ENCODE peak calls at places on chromosome 10, in four cellular contexts. H, M, S and Z are unnamed samples. For H3K9me3, the result is how much of the 10 kb centered on the place peaks cover.

GRCh38 chr10:49571419-49571818 is 32.5 kb upstream of the ERCC6 start:
- DNase-seq in H (no peak), M (no peak), S (peak), Z (no peak)

GRCh38 chr10:87895430-87895829 is 32.0 kb downstream of the PTEN start:
- DNase-seq in H (no peak), M (no peak), S (no peak), Z (no peak)

GRCh38 chr10:78170026-78170475 is 136.4 kb downstream of the RPS24 start:
- DNase-seq in H (no peak), M (no peak), S (peak), Z (no peak)

GRCh38 chr10:73854310-73854709 is 20.0 kb downstream of the CAMK2G start:
- DNase-seq in H (peak), M (no peak), S (no peak), Z (no peak)

GRCh38 chr10:116254422-116255152 is 18.4 kb downstream of the GFRA1 start:
- DNase-seq in H (no peak), M (no peak), S (no peak), Z (no peak)

GRCh38 chr10:49375611-49376010 is 20.3 kb downstream of the DRGX start:
- DNase-seq in H (no peak), M (no peak), S (no peak), Z (no peak)

GRCh38 chr10:52621635-52622079 is 150.9 kb downstream of the MBL2 start:
- DNase-seq in H (no peak), M (no peak), S (no peak), Z (no peak)

GRCh38 chr10:124534231-124534798 is 72.7 kb downstream of the LHPP start:
- DNase-seq in H (peak), M (peak), S (no peak), Z (no peak)

GRCh38 chr10:118721005-118721876 is 33.5 kb downstream of the CACUL1 start:
- DNase-seq in H (peak), M (no peak), S (peak), Z (no peak)

GRCh38 chr10:50508315-50509051 is 115.3 kb downstream of the SGMS1 start:
- DNase-seq in H (no peak), M (no peak), S (no peak), Z (no peak)

GRCh38 chr10:75189266-75190096 is 21.1 kb upstream of the VDAC2 start:
- DNase-seq in H (no peak), M (peak), S (no peak), Z (no peak)

GRCh38 chr10:74753295-74754211 is 72.8 kb upstream of the KAT6B start:
- DNase-seq in H (peak), M (peak), S (peak), Z (no peak)

GRCh38 chr10:89295597-89295996 is 6.2 kb upstream of the IFIT2 start:
- DNase-seq in H (no peak), M (no peak), S (no peak), Z (no peak)

GRCh38 chr10:111126073-111126472 is 49.2 kb downstream of the ADRA2A start:
- DNase-seq in H (no peak), M (no peak), S (no peak), Z (no peak)

GRCh38 chr10:133176546-133176945 is 16.5 kb downstream of the KNDC1 start:
- DNase-seq in H (no peak), M (peak), S (no peak), Z (no peak)

GRCh38 chr10:133179651-133180050 is 19.6 kb downstream of the KNDC1 start:
- DNase-seq in H (no peak), M (no peak), S (no peak), Z (no peak)

GRCh38 chr10:133179128-133179520 is 19.1 kb downstream of the KNDC1 start:
- DNase-seq in H (no peak), M (no peak), S (no peak), Z (no peak)

GRCh38 chr10:133178357-133179127 is 18.5 kb downstream of the KNDC1 start:
- DNase-seq in H (no peak), M (no peak), S (no peak), Z (no peak)

GRCh38 chr10:133177380-133178157 is 17.6 kb downstream of the KNDC1 start:
- DNase-seq in H (no peak), M (no peak), S (no peak), Z (no peak)
- H3K9me3 ChIP-seq in H (under half), M (under half), S (under half), Z (under half)

GRCh38 chr10:7520496-7521485 is 110.0 kb upstream of the SFMBT2 start:
- DNase-seq in H (no peak), M (no peak), S (no peak), Z (no peak)

GRCh38 chr10:7513936-7514335 is 103.1 kb upstream of the SFMBT2 start:
- DNase-seq in H (no peak), M (no peak), S (no peak), Z (no peak)

GRCh38 chr10:7515549-7515948 is 104.7 kb upstream of the SFMBT2 start:
- DNase-seq in H (no peak), M (no peak), S (no peak), Z (no peak)

GRCh38 chr10:7519351-7519750 is 108.5 kb upstream of the SFMBT2 start:
- DNase-seq in H (no peak), M (no peak), S (peak), Z (no peak)

GRCh38 chr10:7518693-7519092 is 107.9 kb upstream of the SFMBT2 start:
- DNase-seq in H (no peak), M (no peak), S (no peak), Z (no peak)
- H3K9me3 ChIP-seq in H (under half), M (under half), S (under half), Z (under half)

GRCh38 chr10:102515724-102516123 is 12.0 kb downstream of the SUFU start:
- DNase-seq in H (no peak), M (peak), S (no peak), Z (no peak)
- H3K9me3 ChIP-seq in H (under half), M (under half), S (under half), Z (under half)

GRCh38 chr10:20303453-20304152 is 487.4 kb downstream of the PLXDC2 start:
- DNase-seq in H (no peak), M (no peak), S (no peak), Z (no peak)
- H3K9me3 ChIP-seq in H (under half), M (under half), S (under half), Z (under half)